ENCODE peak calls at places on chromosomes 2 and 18, in five cellular contexts. A is CD8-positive, alpha-beta memory T cell; Z is brain microvascular endothelial cell; M is thoracic aorta; T is neural progenitor cell. G is an unnamed sample.
A peak's percentile ranks its signal among the peaks of the same experiment; 100 is the strongest.

GRCh38 chr2:38261569-38262513 is 115.2 kb downstream of the ATL2 start:
- DNase-seq in A (no peak), Z (no peak), M (no peak), T (peak; percentile 4), G (no peak)

GRCh38 chr18:33863912-33864311 is 285.9 kb downstream of the ASXL3 start:
- DNase-seq in A (no peak), Z (no peak), M (no peak), T (no peak), G (no peak)

GRCh38 chr18:29160123-29160522 is 983.2 kb upstream of the CDH2 start:
- DNase-seq in A (no peak), Z (no peak), M (no peak), T (no peak), G (no peak)

GRCh38 chr2:216780843-216781242 is 79.0 kb downstream of the TNP1 start:
- DNase-seq in A (no peak), Z (no peak), M (no peak), T (no peak), G (no peak)

GRCh38 chr18:38695559-38696270 is 1130.1 kb upstream of the CELF4 start:
- DNase-seq in A (no peak), Z (no peak), M (no peak), T (no peak), G (peak; percentile 78)

GRCh38 chr2:157304811-157305712 is 20.6 kb downstream of the ERMN start:
- DNase-seq in A (no peak), Z (peak; percentile 72), M (no peak), T (peak; percentile 14), G (no peak)

GRCh38 chr2:119511989-119512388 is 12.3 kb downstream of the SCTR start:
- DNase-seq in A (no peak), Z (no peak), M (no peak), T (no peak), G (no peak)

GRCh38 chr2:240926516-240927389 is 20.6 kb downstream of the CROCC2 start:
- DNase-seq in A (no peak), Z (no peak), M (no peak), T (no peak), G (no peak)

GRCh38 chr18:78178812-78179211 is 800.8 kb upstream of the SALL3 start:
- DNase-seq in A (no peak), Z (no peak), M (no peak), T (no peak), G (no peak)

GRCh38 chr2:234261736-234262135 is 211.2 kb downstream of the SPP2 start:
- DNase-seq in A (no peak), Z (no peak), M (no peak), T (no peak), G (peak; percentile 88)

GRCh38 chr2:230657906-230658305 is 54.7 kb upstream of the CAB39 start:
- DNase-seq in A (no peak), Z (no peak), M (no peak), T (no peak), G (no peak)

GRCh38 chr18:68054669-68055068 is 538.1 kb upstream of the DSEL start:
- DNase-seq in A (no peak), Z (no peak), M (no peak), T (no peak), G (no peak)

GRCh38 chr2:229675569-229675968 is 38.8 kb downstream of the DNER start:
- DNase-seq in A (no peak), Z (no peak), M (no peak), T (no peak), G (no peak)

GRCh38 chr2:98464772-98465310 is 20.2 kb downstream of the INPP4A start:
- DNase-seq in A (no peak), Z (no peak), M (no peak), T (no peak), G (no peak)

GRCh38 chr18:4842287-4842686 is 354.8 kb downstream of the AKAIN1 start:
- DNase-seq in A (no peak), Z (no peak), M (no peak), T (no peak), G (peak; percentile 51)

GRCh38 chr18:711330-711692 is 1.1 kb downstream of the ENOSF1 start:
- DNase-seq in A (no peak), Z (no peak), M (no peak), T (peak; percentile 3), G (no peak)
- H3K27ac ChIP-seq in A (peak overlapping the region; percentile 92), Z (peak overlapping the region; percentile 73), M (peak overlapping the region; percentile 70), T (no peak overlapping the region), G (peak overlapping the region; percentile 88)

GRCh38 chr18:58225101-58225500 is 181.1 kb downstream of the NEDD4L start:
- DNase-seq in A (no peak), Z (no peak), M (no peak), T (no peak), G (peak; percentile 82)
- H3K27ac ChIP-seq in A (no peak overlapping the region), Z (no peak overlapping the region), M (no peak overlapping the region), T (no peak overlapping the region), G (peak overlapping the region; percentile 99)

DNA sequence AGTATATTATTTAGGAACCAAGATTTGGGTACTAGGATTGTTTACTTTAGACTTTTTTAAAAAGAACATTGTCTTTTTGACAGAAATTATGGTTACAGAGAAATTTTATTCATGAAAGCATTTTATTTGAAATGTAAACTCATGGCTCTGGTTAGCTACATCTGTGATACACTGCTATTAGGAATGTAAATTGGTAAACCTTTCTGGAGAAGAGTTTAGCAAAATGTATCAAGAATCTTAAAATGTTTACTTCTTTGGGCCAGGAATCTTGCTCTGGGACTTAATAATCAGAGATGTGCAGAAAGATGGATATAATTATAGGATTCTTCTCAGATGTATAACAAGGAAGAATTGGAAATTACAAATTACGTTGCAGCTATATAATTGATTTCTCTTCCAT is 19.7 kb downstream of the MAP3K20 start:
- DNase-seq in A (no peak), Z (no peak), M (no peak), T (no peak), G (no peak)
- H3K27ac ChIP-seq in A (no peak overlapping the region), Z (no peak overlapping the region), M (no peak overlapping the region), T (no peak overlapping the region), G (no peak overlapping the region)

DNA sequence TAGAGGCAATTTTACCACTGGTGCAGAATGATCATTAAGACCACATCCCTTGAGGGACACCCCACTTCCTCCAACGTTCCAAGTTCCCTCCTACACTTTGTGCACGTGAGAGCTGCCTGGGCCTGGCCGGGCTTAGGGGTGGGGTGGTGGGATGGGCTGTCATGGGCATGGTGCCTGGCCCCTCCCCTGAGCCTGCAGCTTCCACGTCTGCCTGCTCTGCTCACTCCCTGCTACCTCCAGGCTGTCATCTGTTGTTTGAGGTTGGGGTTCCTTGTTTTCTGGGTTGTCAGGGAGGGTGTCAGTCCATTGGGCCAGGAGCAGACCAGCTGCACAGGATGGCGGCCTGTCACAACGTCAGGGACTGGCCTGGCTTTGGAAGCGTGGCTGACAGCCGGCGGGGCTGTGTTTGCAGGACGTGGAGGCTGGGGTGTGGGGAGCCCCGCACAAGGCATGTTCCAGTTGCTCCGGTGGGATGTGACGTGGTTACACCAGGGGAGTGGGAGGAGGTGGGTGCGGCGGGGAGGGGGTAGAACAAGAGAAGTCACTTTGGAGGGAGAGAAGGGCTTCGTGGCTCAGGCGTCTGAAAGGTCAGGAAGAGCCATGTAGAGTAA is 72.3 kb downstream of the RTP5 start:
- DNase-seq in A (no peak), Z (no peak), M (no peak), T (no peak), G (no peak)
- H3K27ac ChIP-seq in A (no peak overlapping the region), Z (no peak overlapping the region), M (no peak overlapping the region), T (no peak overlapping the region), G (no peak overlapping the region)

GRCh38 chr18:35714539-35714938 is 133.0 kb downstream of the GALNT1 start:
- DNase-seq in A (no peak), Z (no peak), M (no peak), T (no peak), G (no peak)

GRCh38 chr18:35713545-35713944 is 132.0 kb downstream of the GALNT1 start:
- DNase-seq in A (no peak), Z (peak; percentile 70), M (no peak), T (no peak), G (no peak)

GRCh38 chr18:35715139-35715538 is 133.6 kb downstream of the GALNT1 start:
- DNase-seq in A (no peak), Z (no peak), M (no peak), T (no peak), G (no peak)

GRCh38 chr18:35716169-35716831 is 134.8 kb downstream of the GALNT1 start:
- DNase-seq in A (no peak), Z (no peak), M (no peak), T (no peak), G (no peak)

DNA sequence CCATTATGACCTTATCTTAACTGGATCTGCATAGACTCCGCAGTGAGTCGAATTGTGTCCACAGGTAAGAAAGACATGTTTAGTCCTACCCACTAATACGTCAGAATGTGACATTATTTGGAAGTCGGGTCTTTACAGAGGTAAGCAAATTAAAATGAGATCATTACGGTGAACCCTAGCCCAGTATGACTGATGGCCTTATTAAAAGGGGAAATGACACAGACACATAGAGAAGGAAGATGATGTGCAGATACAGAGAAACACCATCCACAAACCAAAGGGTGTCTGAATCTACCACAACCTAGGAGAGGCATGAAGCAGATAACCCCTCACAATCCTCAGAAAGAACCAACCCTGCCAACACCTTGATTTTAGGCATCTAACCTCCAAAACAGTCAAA is 135.6 kb downstream of the GALNT1 start:
- DNase-seq in A (no peak), Z (no peak), M (no peak), T (no peak), G (no peak)
- H3K27ac ChIP-seq in A (no peak overlapping the region), Z (no peak overlapping the region), M (no peak overlapping the region), T (no peak overlapping the region), G (no peak overlapping the region)

G was measured in mammary epithelial cell.